ENCODE peak calls at places on chromosomes 6 and 20, in nine cellular contexts. W, M, J, P, I, S, O, H and K are unnamed samples.

GRCh38 chr6:40542175-40542764 is 44.9 kb downstream of the LRFN2 start:
- DNase-seq in W (no peak), M (no peak), J (no peak), P (no peak), I (no peak), S (no peak), O (no peak), H (no peak), K (no peak)

GRCh38 chr20:21554985-21555384 is 41.1 kb upstream of the NKX2-2 start:
- DNase-seq in W (no peak), M (no peak), J (no peak), P (no peak), I (no peak), S (no peak), O (peak), H (no peak), K (no peak)

GRCh38 chr20:32685541-32686529 is 12.1 kb upstream of the C20orf203 start:
- DNase-seq in W (peak), M (no peak), J (no peak), P (no peak), I (no peak), S (no peak), O (peak), H (peak), K (no peak)

GRCh38 chr6:106461084-106461483 is 100.6 kb downstream of the CRYBG1 start:
- DNase-seq in W (no peak), M (no peak), J (no peak), P (no peak), I (no peak), S (no peak), O (no peak), H (no peak), K (no peak)

GRCh38 chr20:36101201-36101600 is 53.3 kb upstream of the EPB41L1 start:
- DNase-seq in W (no peak), M (no peak), J (peak), P (no peak), I (peak), S (no peak), O (peak), H (no peak), K (no peak)

GRCh38 chr6:128067446-128068109 is 166.7 kb upstream of the THEMIS start:
- DNase-seq in W (no peak), M (no peak), J (no peak), P (no peak), I (no peak), S (no peak), O (no peak), H (no peak), K (no peak)

GRCh38 chr6:157988700-157989063 is 7.0 kb downstream of the SYNJ2 start:
- DNase-seq in W (no peak), M (no peak), J (no peak), P (no peak), I (peak), S (no peak), O (peak), H (no peak), K (no peak)

GRCh38 chr6:93104195-93104817 is 315.1 kb downstream of the EPHA7 start:
- DNase-seq in W (no peak), M (no peak), J (no peak), P (no peak), I (no peak), S (no peak), O (peak), H (no peak), K (no peak)

GRCh38 chr20:40468759-40469158 is 220.3 kb downstream of the MAFB start:
- DNase-seq in W (no peak), M (no peak), J (no peak), P (no peak), I (no peak), S (no peak), O (no peak), H (no peak), K (no peak)

GRCh38 chr20:44709797-44710196 is 5.4 kb upstream of the CCN5 start:
- DNase-seq in W (no peak), M (no peak), J (no peak), P (no peak), I (no peak), S (no peak), O (no peak), H (no peak), K (no peak)

GRCh38 chr20:19213946-19214490 is 1.6 kb downstream of the SLC24A3 start:
- DNase-seq in W (no peak), M (no peak), J (no peak), P (no peak), I (no peak), S (no peak), O (no peak), H (no peak), K (no peak)

GRCh38 chr20:49809803-49810359 is 2.7 kb upstream of the SLC9A8 start:
- DNase-seq in W (no peak), M (no peak), J (no peak), P (no peak), I (no peak), S (no peak), O (no peak), H (no peak), K (no peak)

GRCh38 chr20:63539441-63540370 is 2.5 kb upstream of the PTK6 start:
- DNase-seq in W (no peak), M (no peak), J (no peak), P (no peak), I (no peak), S (no peak), O (no peak), H (no peak), K (no peak)

GRCh38 chr6:56808871-56809359 is 146.0 kb upstream of the BEND6 start:
- DNase-seq in W (no peak), M (no peak), J (peak), P (no peak), I (no peak), S (no peak), O (no peak), H (no peak), K (no peak)

GRCh38 chr20:60361761-60362410 is 403.7 kb downstream of the CDH26 start:
- DNase-seq in W (no peak), M (no peak), J (no peak), P (no peak), I (no peak), S (no peak), O (no peak), H (no peak), K (no peak)

GRCh38 chr6:834879-835278 is 141.9 kb upstream of the EXOC2 start:
- DNase-seq in W (no peak), M (no peak), J (no peak), P (no peak), I (no peak), S (no peak), O (no peak), H (no peak), K (no peak)

GRCh38 chr6:63598251-63599036 is 26.2 kb downstream of the LOC128125822 start:
- DNase-seq in W (peak), M (no peak), J (peak), P (peak), I (peak), S (peak), O (peak), H (no peak), K (peak)

GRCh38 chr6:44216677-44217331 is at the start of gene MYMX:
- DNase-seq in W (peak), M (no peak), J (no peak), P (peak), I (no peak), S (no peak), O (peak), H (no peak), K (peak)

GRCh38 chr6:18147160-18147559 is 7.7 kb downstream of the TPMT start:
- DNase-seq in W (no peak), M (no peak), J (no peak), P (peak), I (no peak), S (no peak), O (no peak), H (peak), K (no peak)

GRCh38 chr6:108560463-108561308 is at the start of gene FOXO3:
- DNase-seq in W (peak), M (peak), J (peak), P (peak), I (peak), S (peak), O (peak), H (peak), K (peak)